ENCODE peak calls at places on chromosome 14, in seven cellular contexts. U, I, R, T, H, S and N are unnamed samples.

GRCh38 chr14:50766338-50766886 is 64.5 kb downstream of the NIN start:
- DNase-seq in U (no peak), I (no peak), R (no peak), T (no peak), H (no peak), S (no peak), N (no peak)

GRCh38 chr14:70755655-70756054 is 53.7 kb downstream of the MAP3K9 start:
- DNase-seq in U (no peak), I (no peak), R (no peak), T (no peak), H (no peak), S (no peak), N (no peak)

GRCh38 chr14:26448181-26448855 is 149.5 kb downstream of the NOVA1 start:
- DNase-seq in U (no peak), I (no peak), R (no peak), T (no peak), H (no peak), S (no peak), N (no peak)

GRCh38 chr14:94173885-94174621 is at the start of gene PPP4R4:
- DNase-seq in U (peak; percentile 96), I (peak; percentile 86), R (peak; percentile 70), T (peak; percentile 97), H (peak; percentile 83), S (peak; percentile 89), N (peak; percentile 74)

GRCh38 chr14:56196274-56196673 is 78.1 kb downstream of the PELI2 start:
- DNase-seq in U (no peak), I (no peak), R (peak; percentile 74), T (no peak), H (no peak), S (no peak), N (no peak)

GRCh38 chr14:73829526-73830431 is 21.9 kb upstream of the PTGR2 start:
- DNase-seq in U (peak; percentile 58), I (no peak), R (peak; percentile 76), T (no peak), H (no peak), S (peak; percentile 45), N (no peak)

GRCh38 chr14:105865904-105866840 is 339.8 kb downstream of the TMEM121 start:
- DNase-seq in U (peak; percentile 64), I (peak; percentile 10), R (no peak), T (peak; percentile 8), H (no peak), S (no peak), N (no peak)

GRCh38 chr14:89650077-89650978 is 233.3 kb upstream of the FOXN3 start:
- DNase-seq in U (no peak), I (no peak), R (no peak), T (no peak), H (no peak), S (no peak), N (no peak)

GRCh38 chr14:59629384-59630158 is 53.0 kb upstream of the CCDC175 start:
- DNase-seq in U (no peak), I (no peak), R (no peak), T (no peak), H (no peak), S (no peak), N (no peak)

GRCh38 chr14:75885829-75886228 is 96.0 kb downstream of the TGFB3 start:
- DNase-seq in U (no peak), I (no peak), R (peak; percentile 64), T (no peak), H (no peak), S (no peak), N (no peak)

GRCh38 chr14:105060751-105061427 is 4.3 kb downstream of the GPR132 start:
- DNase-seq in U (peak; percentile 88), I (no peak), R (no peak), T (no peak), H (peak; percentile 54), S (no peak), N (no peak)

GRCh38 chr14:91284146-91284790 is 39.8 kb upstream of the GPR68 start:
- DNase-seq in U (no peak), I (peak; percentile 41), R (peak; percentile 71), T (no peak), H (no peak), S (no peak), N (peak; percentile 87)

GRCh38 chr14:59268858-59269257 is 80.4 kb downstream of the DAAM1 start:
- DNase-seq in U (no peak), I (no peak), R (peak; percentile 25), T (no peak), H (no peak), S (no peak), N (no peak)

GRCh38 chr14:68979722-68980552 is 835 bp upstream of the ACTN1 start:
- DNase-seq in U (peak; percentile 89), I (no peak), R (peak; percentile 63), T (peak; percentile 67), H (peak; percentile 61), S (no peak), N (peak; percentile 50)

GRCh38 chr14:92945544-92945943 is 22.6 kb downstream of the CHGA start:
- DNase-seq in U (no peak), I (no peak), R (no peak), T (no peak), H (no peak), S (no peak), N (no peak)

GRCh38 chr14:54881235-54881760 is 21.3 kb downstream of the GCH1 start:
- DNase-seq in U (peak; percentile 74), I (no peak), R (peak; percentile 46), T (no peak), H (no peak), S (no peak), N (no peak)

GRCh38 chr14:70782361-70782760 is 27.0 kb downstream of the MAP3K9 start:
- DNase-seq in U (peak; percentile 9), I (no peak), R (peak; percentile 35), T (no peak), H (no peak), S (no peak), N (peak; percentile 46)

GRCh38 chr14:104237651-104238423 is 99.5 kb downstream of the KIF26A start:
- DNase-seq in U (peak; percentile 59), I (no peak), R (no peak), T (no peak), H (no peak), S (no peak), N (no peak)

GRCh38 chr14:96240641-96241040 is 15.4 kb upstream of the BDKRB1 start:
- DNase-seq in U (no peak), I (no peak), R (no peak), T (no peak), H (no peak), S (no peak), N (no peak)

GRCh38 chr14:96237641-96238040 is 18.4 kb upstream of the BDKRB1 start:
- DNase-seq in U (no peak), I (no peak), R (no peak), T (no peak), H (no peak), S (no peak), N (no peak)

GRCh38 chr14:96238676-96239075 is 17.3 kb upstream of the BDKRB1 start:
- DNase-seq in U (no peak), I (no peak), R (no peak), T (no peak), H (no peak), S (no peak), N (no peak)

GRCh38 chr14:96242126-96242525 is 13.9 kb upstream of the BDKRB1 start:
- DNase-seq in U (no peak), I (no peak), R (no peak), T (no peak), H (no peak), S (no peak), N (no peak)

GRCh38 chr14:96239759-96240158 is 16.3 kb upstream of the BDKRB1 start:
- DNase-seq in U (no peak), I (no peak), R (no peak), T (no peak), H (peak; percentile 73), S (no peak), N (no peak)
- TF ChIP-seq POLR2A in U (no peak), I (no peak), R (no peak), T (no peak), H (peak; percentile 30), S (no peak), N (no peak)

GRCh38 chr14:23119362-23120327 is 590 bp upstream of the CEBPE start:
- DNase-seq in U (no peak), I (no peak), R (no peak), T (no peak), H (no peak), S (no peak), N (no peak)
- TF ChIP-seq POLR2A in U (no peak), I (no peak), R (no peak), T (no peak), H (no peak), S (no peak), N (no peak)

DNA sequence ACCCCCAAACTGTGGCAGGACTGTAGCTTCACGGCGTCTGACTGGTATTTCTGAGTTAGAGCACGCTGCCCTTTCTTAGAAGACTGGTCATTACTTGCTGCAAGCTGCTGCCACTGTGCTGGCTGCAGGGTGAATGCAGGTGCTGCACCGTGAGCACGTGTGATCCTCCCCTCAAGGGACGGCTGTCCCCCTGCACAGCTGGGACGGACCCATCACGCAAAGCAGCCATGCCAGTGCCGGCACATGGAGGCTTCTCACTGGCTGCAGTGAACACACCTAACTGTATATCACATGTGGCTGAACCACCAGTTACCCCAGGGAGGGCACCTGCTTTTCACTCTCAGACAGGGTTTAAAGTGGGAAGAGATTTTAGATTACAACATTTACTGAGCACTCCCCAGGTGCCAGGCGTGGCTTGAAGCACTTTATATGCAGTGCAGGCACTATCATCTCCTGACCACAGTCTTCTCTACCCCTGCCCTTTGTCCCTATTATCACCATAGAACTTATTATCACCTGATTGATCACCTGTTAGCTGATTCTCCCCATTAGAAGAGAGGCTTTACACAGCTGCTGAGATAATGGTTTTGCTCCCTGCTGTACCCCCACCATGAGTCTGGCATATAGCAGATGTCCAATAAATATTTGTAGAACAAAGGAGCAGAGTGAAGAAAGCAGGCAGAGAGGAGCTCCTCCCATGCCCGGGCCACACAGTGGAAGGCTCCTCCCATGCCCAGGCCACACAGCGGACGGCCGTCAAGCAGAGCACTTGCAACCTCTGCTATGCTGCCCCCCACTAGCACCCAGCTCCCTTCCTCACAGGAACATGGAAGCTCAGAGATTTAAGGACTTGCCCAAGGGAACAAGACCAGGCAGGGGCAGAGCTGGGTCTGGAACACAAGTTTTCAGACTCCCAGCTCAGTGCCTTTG is 25.9 kb downstream of the SLC25A47 start:
- DNase-seq in U (peak; percentile 76), I (no peak), R (no peak), T (no peak), H (no peak), S (no peak), N (no peak)
- TF ChIP-seq POLR2A in U (no peak), I (no peak), R (no peak), T (no peak), H (no peak), S (no peak), N (no peak)

GRCh38 chr14:99479160-99479902 is 1.3 kb downstream of the SETD3 start:
- DNase-seq in U (no peak), I (no peak), R (peak; percentile 16), T (no peak), H (no peak), S (no peak), N (no peak)

GRCh38 chr14:99481745-99482099 is 513 bp downstream of the CCNK start:
- DNase-seq in U (no peak), I (no peak), R (peak; percentile 39), T (no peak), H (no peak), S (no peak), N (no peak)

GRCh38 chr14:99479903-99480855 is 480 bp downstream of the SETD3 start:
- DNase-seq in U (peak; percentile 92), I (peak; percentile 52), R (peak; percentile 65), T (peak; percentile 73), H (peak; percentile 63), S (peak; percentile 16), N (peak; percentile 52)

GRCh38 chr14:99478133-99478532 is 2.5 kb downstream of the SETD3 start:
- DNase-seq in U (no peak), I (no peak), R (no peak), T (no peak), H (no peak), S (no peak), N (no peak)

GRCh38 chr14:99480856-99481744 is at the start of the genes CCNK and SETD3:
- DNase-seq in U (peak; percentile 100), I (peak; percentile 100), R (peak; percentile 100), T (peak; percentile 100), H (peak; percentile 100), S (peak; percentile 98), N (peak; percentile 96)
- TF ChIP-seq POLR2A in U (no peak), I (peak; percentile 94), R (peak; percentile 96), T (peak; percentile 98), H (peak; percentile 98), S (peak; percentile 90), N (peak; percentile 83)